ENCODE peak calls at places on chromosomes 11 and 22, in eight cellular contexts. W is adrenal gland; K is activated CD4-positive, alpha-beta T cell treated with anti-CD3 and anti-CD28 coated beads, Interleukin-2, amount 50 U/mL, for 1 hour; O is AG09309; Z is activated T-helper 1 cell treated with anti-CD3 and anti-CD28 coated beads, Interleukin-2, amount 50 U/mL, for 16 hours; G is fibroblast of the conjunctiva; C is GOT3; B is SK-N-DZ. S is an unnamed sample.

GRCh38 chr11:30774451-30774850 is 188.3 kb upstream of the MPPED2 start:
- DNase-seq in W (no peak), K (no peak), O (no peak), Z (no peak), G (no peak), C (no peak), B (no peak), S (no peak)

GRCh38 chr11:3155691-3156258 is 9.3 kb downstream of the OSBPL5 start:
- DNase-seq in W (no peak), K (no peak), O (no peak), Z (no peak), G (peak), C (no peak), B (peak), S (peak)

GRCh38 chr22:49107961-49108530 is 719.6 kb downstream of the BRD1 start:
- DNase-seq in W (no peak), K (no peak), O (no peak), Z (no peak), G (no peak), C (no peak), B (no peak), S (no peak)

GRCh38 chr11:45885921-45886721 is 670 bp downstream of the MAPK8IP1 start:
- DNase-seq in W (no peak), K (no peak), O (no peak), Z (no peak), G (no peak), C (no peak), B (no peak), S (no peak)

GRCh38 chr11:64656797-64657196 is 65.8 kb downstream of the SLC22A12 start:
- DNase-seq in W (no peak), K (no peak), O (no peak), Z (no peak), G (no peak), C (no peak), B (peak), S (no peak)

GRCh38 chr11:126459691-126460404 is 104.4 kb downstream of the ST3GAL4 start:
- DNase-seq in W (no peak), K (no peak), O (peak), Z (no peak), G (peak), C (no peak), B (no peak), S (peak)

GRCh38 chr22:27377901-27378300 is 423.7 kb downstream of the MN1 start:
- DNase-seq in W (peak), K (no peak), O (no peak), Z (no peak), G (no peak), C (no peak), B (no peak), S (no peak)

GRCh38 chr22:37860796-37861421 is 11.7 kb downstream of the EIF3L start:
- DNase-seq in W (no peak), K (no peak), O (no peak), Z (no peak), G (no peak), C (no peak), B (no peak), S (no peak)

GRCh38 chr11:91850533-91851305 is 373.9 kb upstream of the FAT3 start:
- DNase-seq in W (no peak), K (no peak), O (no peak), Z (no peak), G (no peak), C (no peak), B (no peak), S (no peak)